ENCODE peak calls at places on chromosome X, in six cellular contexts. B is Kasumi-1; G is PC-3; E is stimulated activated naive B cell treated with anti-CD40 and anti-IgM and Interleukin-4, amounts not matched to agents 10 μg/mL and 1 μg/mL and 100 μg/mL, for 72 hours; D is stimulated activated CD4-positive, alpha-beta T cell treated with anti-CD3 and anti-CD28 coated beads, TNF-alpha, amount 100 ng/mL, for 1 hour; U is NCI-H1417. N is an unnamed sample.
A peak's percentile ranks its signal among the peaks of the same experiment; 100 is the strongest.

GRCh38 chrX:132908891-132909290 is 49.5 kb downstream of the HS6ST2 start:
- DNase-seq in D (no peak), E (no peak), G (peak; percentile 40), U (no peak), B (no peak), N (no peak)

GRCh38 chrX:129726307-129727111 is 12.3 kb upstream of the XPNPEP2 start:
- DNase-seq in B (peak; percentile 11), U (peak; percentile 60), E (no peak), G (peak; percentile 82), D (peak; percentile 12), N (no peak)

GRCh38 chrX:153473126-153473525 is 2.8 kb upstream of the HAUS7 start:
- DNase-seq in B (no peak), G (no peak), D (no peak), U (no peak), E (no peak), N (no peak)

GRCh38 chrX:21725498-21725897 is 32.4 kb downstream of the SMPX start:
- DNase-seq in E (no peak), D (no peak), U (peak; percentile 39), G (peak; percentile 66), B (peak; percentile 6), N (no peak)

GRCh38 chrX:10190367-10190766 is 33.6 kb downstream of the CLCN4 start:
- DNase-seq in E (no peak), B (peak; percentile 61), D (no peak), U (peak; percentile 43), G (peak; percentile 77), N (no peak)

GRCh38 chrX:77160301-77160700 is 286.9 kb upstream of the FGF16 start:
- DNase-seq in E (no peak), U (no peak), D (no peak), G (peak; percentile 13), B (no peak), N (no peak)

GRCh38 chrX:119410027-119410819 is 11.1 kb downstream of the SLC25A43 start:
- DNase-seq in U (peak; percentile 16), E (no peak), G (peak; percentile 90), B (no peak), D (no peak), N (no peak)

GRCh38 chrX:45379186-45379585 is 178.5 kb upstream of the DIPK2B start:
- DNase-seq in U (no peak), B (no peak), E (no peak), G (no peak), D (no peak), N (no peak)

GRCh38 chrX:68995386-68995779 is 166.6 kb downstream of the EFNB1 start:
- DNase-seq in B (no peak), D (no peak), U (no peak), E (no peak), G (no peak), N (no peak)

GRCh38 chrX:7746861-7747260 is 96.1 kb upstream of the VCX start:
- DNase-seq in D (no peak), B (no peak), U (no peak), G (no peak), E (no peak), N (no peak)

GRCh38 chrX:35076061-35076460 is 133.5 kb downstream of the FAM47B start:
- DNase-seq in G (no peak), D (no peak), B (no peak), E (no peak), U (no peak), N (no peak)

GRCh38 chrX:102599950-102600579 is 750 bp downstream of the ARMCX5 start:
- DNase-seq in D (no peak), B (no peak), U (no peak), G (peak; percentile 19), E (no peak), N (no peak)

N was measured in GM12878.